ENCODE peak calls at places on chromosome 22, in six cellular contexts. One of them, this sample, is unnamed.

GRCh38 chr22:46827781-46828180 is 65.3 kb downstream of the TBC1D22A start:
- DNase-seq in ovary: no peak
- DNase-seq in CD8-positive, alpha-beta memory T cell: no peak
- DNase-seq in adrenal gland: no peak
- DNase-seq in tibial nerve: no peak
- DNase-seq in NT2/D1: no peak
- DNase-seq in this sample: no peak

GRCh38 chr22:46050916-46051614 is 74.1 kb upstream of the WNT7B start:
- DNase-seq in ovary: peak; percentile 30
- DNase-seq in CD8-positive, alpha-beta memory T cell: no peak
- DNase-seq in adrenal gland: no peak
- DNase-seq in tibial nerve: no peak
- DNase-seq in NT2/D1: no peak
- DNase-seq in this sample: no peak

GRCh38 chr22:25563757-25564319 is 637 bp upstream of the GRK3 start:
- DNase-seq in ovary: no peak
- DNase-seq in CD8-positive, alpha-beta memory T cell: no peak
- DNase-seq in adrenal gland: peak; percentile 44
- DNase-seq in tibial nerve: peak; percentile 34
- DNase-seq in NT2/D1: no peak
- DNase-seq in this sample: no peak

GRCh38 chr22:44449683-44450425 is 48.2 kb downstream of the RTL6 start:
- DNase-seq in ovary: no peak
- DNase-seq in CD8-positive, alpha-beta memory T cell: no peak
- DNase-seq in adrenal gland: no peak
- DNase-seq in tibial nerve: no peak
- DNase-seq in NT2/D1: no peak
- DNase-seq in this sample: no peak

GRCh38 chr22:31814942-31815341 is 61.1 kb downstream of the DEPDC5 start:
- DNase-seq in ovary: no peak
- DNase-seq in CD8-positive, alpha-beta memory T cell: no peak
- DNase-seq in adrenal gland: no peak
- DNase-seq in tibial nerve: no peak
- DNase-seq in NT2/D1: no peak
- DNase-seq in this sample: no peak

GRCh38 chr22:47060718-47061117 is 298.3 kb downstream of the TBC1D22A start:
- DNase-seq in ovary: no peak
- DNase-seq in CD8-positive, alpha-beta memory T cell: no peak
- DNase-seq in adrenal gland: no peak
- DNase-seq in tibial nerve: no peak
- DNase-seq in NT2/D1: no peak
- DNase-seq in this sample: no peak

GRCh38 chr22:31742682-31743081 is 7.2 kb downstream of the PRR14L start:
- DNase-seq in ovary: no peak
- DNase-seq in CD8-positive, alpha-beta memory T cell: no peak
- DNase-seq in adrenal gland: no peak
- DNase-seq in tibial nerve: no peak
- DNase-seq in NT2/D1: no peak
- DNase-seq in this sample: no peak

GRCh38 chr22:18987765-18988164 is 51.7 kb upstream of the PRODH start:
- DNase-seq in ovary: no peak
- DNase-seq in CD8-positive, alpha-beta memory T cell: no peak
- DNase-seq in adrenal gland: no peak
- DNase-seq in tibial nerve: no peak
- DNase-seq in NT2/D1: no peak
- DNase-seq in this sample: no peak

GRCh38 chr22:30605449-30606110 is 1.4 kb upstream of the TCN2 start:
- DNase-seq in ovary: no peak
- DNase-seq in CD8-positive, alpha-beta memory T cell: peak; percentile 15
- DNase-seq in adrenal gland: peak; percentile 70
- DNase-seq in tibial nerve: peak; percentile 54
- DNase-seq in NT2/D1: no peak
- DNase-seq in this sample: no peak

GRCh38 chr22:46192210-46192993 is 42.1 kb downstream of the PPARA start:
- DNase-seq in ovary: no peak
- DNase-seq in CD8-positive, alpha-beta memory T cell: no peak
- DNase-seq in adrenal gland: no peak
- DNase-seq in tibial nerve: no peak
- DNase-seq in NT2/D1: no peak
- DNase-seq in this sample: no peak

GRCh38 chr22:37887610-37888378 is 18.3 kb upstream of the MICALL1 start:
- DNase-seq in ovary: peak; percentile 53
- DNase-seq in CD8-positive, alpha-beta memory T cell: no peak
- DNase-seq in adrenal gland: peak; percentile 43
- DNase-seq in tibial nerve: peak; percentile 21
- DNase-seq in NT2/D1: peak; percentile 57
- DNase-seq in this sample: peak; percentile 95
- H3K36me3 ChIP-seq in ovary: no peaks in the 10 kb centered on the region
- H3K36me3 ChIP-seq in CD8-positive, alpha-beta memory T cell: peaks cover 20% of the 10 kb centered on the region
- H3K36me3 ChIP-seq in adrenal gland: peaks cover 43% of the 10 kb centered on the region
- H3K36me3 ChIP-seq in tibial nerve: peaks cover 67% of the 10 kb centered on the region
- H3K36me3 ChIP-seq in NT2/D1: peaks cover 68% of the 10 kb centered on the region
- H3K36me3 ChIP-seq in this sample: peaks cover 70% of the 10 kb centered on the region

GRCh38 chr22:50443202-50443601 is 31.6 kb downstream of the SBF1 start:
- DNase-seq in ovary: peak; percentile 26
- DNase-seq in CD8-positive, alpha-beta memory T cell: no peak
- DNase-seq in adrenal gland: no peak
- DNase-seq in tibial nerve: no peak
- DNase-seq in NT2/D1: no peak
- DNase-seq in this sample: no peak

GRCh38 chr22:50438305-50439275 is 36.2 kb downstream of the SBF1 start:
- DNase-seq in ovary: peak; percentile 25
- DNase-seq in CD8-positive, alpha-beta memory T cell: no peak
- DNase-seq in adrenal gland: no peak
- DNase-seq in tibial nerve: no peak
- DNase-seq in NT2/D1: no peak
- DNase-seq in this sample: no peak

GRCh38 chr22:50441428-50441993 is 33.3 kb downstream of the SBF1 start:
- DNase-seq in ovary: peak; percentile 26
- DNase-seq in CD8-positive, alpha-beta memory T cell: no peak
- DNase-seq in adrenal gland: no peak
- DNase-seq in tibial nerve: no peak
- DNase-seq in NT2/D1: no peak
- DNase-seq in this sample: no peak

GRCh38 chr22:50439314-50440250 is 35.3 kb downstream of the SBF1 start:
- DNase-seq in ovary: peak; percentile 32
- DNase-seq in CD8-positive, alpha-beta memory T cell: no peak
- DNase-seq in adrenal gland: peak; percentile 58
- DNase-seq in tibial nerve: no peak
- DNase-seq in NT2/D1: no peak
- DNase-seq in this sample: no peak

GRCh38 chr22:50440544-50441249 is 34.1 kb downstream of the SBF1 start:
- DNase-seq in ovary: peak; percentile 29
- DNase-seq in CD8-positive, alpha-beta memory T cell: no peak
- DNase-seq in adrenal gland: no peak
- DNase-seq in tibial nerve: no peak
- DNase-seq in NT2/D1: no peak
- DNase-seq in this sample: no peak
- H3K36me3 ChIP-seq in ovary: no peaks in the 10 kb centered on the region
- H3K36me3 ChIP-seq in CD8-positive, alpha-beta memory T cell: peaks cover 5% of the 10 kb centered on the region
- H3K36me3 ChIP-seq in adrenal gland: peaks cover 72% of the 10 kb centered on the region
- H3K36me3 ChIP-seq in tibial nerve: peaks cover 92% of the 10 kb centered on the region
- H3K36me3 ChIP-seq in NT2/D1: peaks cover 81% of the 10 kb centered on the region
- H3K36me3 ChIP-seq in this sample: peaks cover 76% of the 10 kb centered on the region

GRCh38 chr22:23225724-23226496 is 45.6 kb downstream of the BCR start:
- DNase-seq in ovary: no peak
- DNase-seq in CD8-positive, alpha-beta memory T cell: peak; percentile 35
- DNase-seq in adrenal gland: no peak
- DNase-seq in tibial nerve: no peak
- DNase-seq in NT2/D1: no peak
- DNase-seq in this sample: peak; percentile 66

GRCh38 chr22:23226497-23226850 is 46.2 kb downstream of the BCR start:
- DNase-seq in ovary: no peak
- DNase-seq in CD8-positive, alpha-beta memory T cell: no peak
- DNase-seq in adrenal gland: no peak
- DNase-seq in tibial nerve: no peak
- DNase-seq in NT2/D1: no peak
- DNase-seq in this sample: no peak

GRCh38 chr22:23228503-23228902 is 48.2 kb downstream of the BCR start:
- DNase-seq in ovary: no peak
- DNase-seq in CD8-positive, alpha-beta memory T cell: no peak
- DNase-seq in adrenal gland: no peak
- DNase-seq in tibial nerve: no peak
- DNase-seq in NT2/D1: no peak
- DNase-seq in this sample: no peak

GRCh38 chr22:23225337-23225723 is 45.0 kb downstream of the BCR start:
- DNase-seq in ovary: no peak
- DNase-seq in CD8-positive, alpha-beta memory T cell: no peak
- DNase-seq in adrenal gland: no peak
- DNase-seq in tibial nerve: no peak
- DNase-seq in NT2/D1: no peak
- DNase-seq in this sample: no peak

DNA sequence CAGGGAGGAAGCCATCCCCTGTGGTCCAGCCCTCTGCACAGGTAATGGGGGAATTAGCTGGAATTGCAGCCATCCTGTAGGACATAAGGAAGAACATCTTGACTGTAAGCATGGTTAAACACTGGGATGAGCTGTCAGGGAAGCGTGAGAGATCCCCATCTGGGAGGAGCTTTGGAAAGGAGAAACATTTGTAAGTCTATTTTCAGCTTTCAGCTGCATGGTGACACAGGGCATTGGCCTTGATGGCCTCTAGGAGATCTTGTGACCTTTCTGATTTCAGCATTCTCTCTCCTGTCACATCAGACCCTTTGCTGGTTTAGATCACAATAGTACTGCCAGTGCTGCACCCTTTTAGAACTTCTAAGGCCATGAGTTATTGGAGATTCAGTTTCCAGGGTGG is 47.1 kb downstream of the BCR start:
- DNase-seq in ovary: no peak
- DNase-seq in CD8-positive, alpha-beta memory T cell: no peak
- DNase-seq in adrenal gland: no peak
- DNase-seq in tibial nerve: no peak
- DNase-seq in NT2/D1: no peak
- DNase-seq in this sample: no peak
- H3K36me3 ChIP-seq in ovary: no peaks in the 10 kb centered on the region
- H3K36me3 ChIP-seq in CD8-positive, alpha-beta memory T cell: no peaks in the 10 kb centered on the region
- H3K36me3 ChIP-seq in adrenal gland: no peaks in the 10 kb centered on the region
- H3K36me3 ChIP-seq in tibial nerve: peaks cover 5% of the 10 kb centered on the region
- H3K36me3 ChIP-seq in NT2/D1: peaks cover 6% of the 10 kb centered on the region
- H3K36me3 ChIP-seq in this sample: peaks cover 5% of the 10 kb centered on the region

GRCh38 chr22:29299136-29299900 is 7.1 kb upstream of the GAS2L1 start:
- DNase-seq in ovary: peak; percentile 21
- DNase-seq in CD8-positive, alpha-beta memory T cell: no peak
- DNase-seq in adrenal gland: no peak
- DNase-seq in tibial nerve: no peak
- DNase-seq in NT2/D1: no peak
- DNase-seq in this sample: no peak
- H3K36me3 ChIP-seq in ovary: no peaks in the 10 kb centered on the region
- H3K36me3 ChIP-seq in CD8-positive, alpha-beta memory T cell: peaks cover 52% of the 10 kb centered on the region
- H3K36me3 ChIP-seq in adrenal gland: peaks cover 69% of the 10 kb centered on the region
- H3K36me3 ChIP-seq in tibial nerve: peaks cover 76% of the 10 kb centered on the region
- H3K36me3 ChIP-seq in NT2/D1: peaks cover 60% of the 10 kb centered on the region
- H3K36me3 ChIP-seq in this sample: peaks cover 75% of the 10 kb centered on the region

DNA sequence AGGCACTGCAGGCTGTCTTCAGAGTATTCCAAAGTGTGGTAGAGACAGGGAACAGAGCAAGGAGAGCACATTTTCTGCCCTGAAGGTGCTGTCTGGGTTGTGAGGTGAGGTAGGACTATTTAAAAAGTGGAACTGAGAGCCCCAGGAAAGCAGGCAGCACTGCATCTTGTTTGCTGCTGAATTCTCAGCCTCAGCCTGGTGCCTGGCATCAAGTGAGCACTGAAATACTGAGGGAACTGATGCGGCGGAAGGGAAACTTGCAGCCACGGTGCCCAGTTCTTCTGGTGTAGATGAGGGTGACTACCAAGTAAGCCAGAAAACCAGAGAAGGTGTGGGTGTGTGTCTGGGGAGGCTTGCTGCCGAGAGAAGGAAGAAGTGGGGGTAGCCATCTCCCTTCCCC is 59.5 kb downstream of the TNRC6B start:
- DNase-seq in ovary: no peak
- DNase-seq in CD8-positive, alpha-beta memory T cell: no peak
- DNase-seq in adrenal gland: no peak
- DNase-seq in tibial nerve: no peak
- DNase-seq in NT2/D1: no peak
- DNase-seq in this sample: no peak
- H3K36me3 ChIP-seq in ovary: no peaks in the 10 kb centered on the region
- H3K36me3 ChIP-seq in CD8-positive, alpha-beta memory T cell: peaks cover 4% of the 10 kb centered on the region
- H3K36me3 ChIP-seq in adrenal gland: no peaks in the 10 kb centered on the region
- H3K36me3 ChIP-seq in tibial nerve: peaks cover 17% of the 10 kb centered on the region
- H3K36me3 ChIP-seq in NT2/D1: peaks cover 9% of the 10 kb centered on the region
- H3K36me3 ChIP-seq in this sample: peaks cover 17% of the 10 kb centered on the region

GRCh38 chr22:29352778-29353177 is 35.6 kb downstream of the AP1B1 start:
- DNase-seq in ovary: no peak
- DNase-seq in CD8-positive, alpha-beta memory T cell: no peak
- DNase-seq in adrenal gland: no peak
- DNase-seq in tibial nerve: no peak
- DNase-seq in NT2/D1: no peak
- DNase-seq in this sample: no peak
- H3K36me3 ChIP-seq in ovary: no peaks in the 10 kb centered on the region
- H3K36me3 ChIP-seq in CD8-positive, alpha-beta memory T cell: peaks cover 51% of the 10 kb centered on the region
- H3K36me3 ChIP-seq in adrenal gland: peaks cover 98% of the 10 kb centered on the region
- H3K36me3 ChIP-seq in tibial nerve: peaks cover 100% of the 10 kb centered on the region
- H3K36me3 ChIP-seq in NT2/D1: peaks cover 87% of the 10 kb centered on the region
- H3K36me3 ChIP-seq in this sample: peaks cover 71% of the 10 kb centered on the region

DNA sequence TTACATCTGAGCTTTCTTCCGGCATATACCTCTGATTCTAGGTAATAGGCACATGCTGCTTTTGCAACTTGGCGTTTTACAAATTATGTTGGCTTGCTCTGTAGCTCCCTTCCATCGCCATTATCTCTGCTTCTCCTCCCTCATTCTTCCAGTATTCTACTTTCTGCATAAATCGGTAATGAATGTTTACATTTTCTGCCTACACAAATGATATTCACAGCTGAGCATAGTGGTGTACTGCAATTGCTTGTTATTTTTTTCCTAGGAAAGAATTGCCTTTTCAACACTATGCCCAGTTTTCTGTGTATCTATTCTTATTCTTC is 18.9 kb downstream of the MED15 start:
- DNase-seq in ovary: no peak
- DNase-seq in CD8-positive, alpha-beta memory T cell: no peak
- DNase-seq in adrenal gland: no peak
- DNase-seq in tibial nerve: no peak
- DNase-seq in NT2/D1: no peak
- DNase-seq in this sample: no peak
- H3K36me3 ChIP-seq in ovary: no peaks in the 10 kb centered on the region
- H3K36me3 ChIP-seq in CD8-positive, alpha-beta memory T cell: peaks cover 24% of the 10 kb centered on the region
- H3K36me3 ChIP-seq in adrenal gland: peaks cover 7% of the 10 kb centered on the region
- H3K36me3 ChIP-seq in tibial nerve: peaks cover 18% of the 10 kb centered on the region
- H3K36me3 ChIP-seq in NT2/D1: peaks cover 37% of the 10 kb centered on the region
- H3K36me3 ChIP-seq in this sample: peaks cover 57% of the 10 kb centered on the region

DNA sequence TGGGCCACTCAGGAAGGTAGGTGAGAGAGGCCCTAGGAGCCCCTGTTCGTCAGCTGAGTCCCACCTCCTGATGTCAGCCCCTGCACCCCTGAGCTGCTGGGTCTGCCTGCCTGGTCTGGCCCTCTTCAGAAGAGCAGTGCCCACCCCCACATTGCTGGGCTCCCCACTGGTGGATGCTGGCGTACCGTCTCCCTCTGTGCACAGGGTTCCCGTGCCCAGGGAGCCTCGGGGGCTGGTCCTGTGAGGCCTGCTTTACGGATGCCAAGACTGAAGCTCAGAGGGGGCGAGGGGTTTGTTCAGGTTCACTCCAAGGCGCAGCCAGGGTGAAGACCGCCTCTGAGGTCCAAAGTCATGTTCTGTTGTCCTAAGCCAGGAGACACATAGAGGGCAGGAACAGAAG is 44.7 kb upstream of the GCAT start:
- DNase-seq in ovary: no peak
- DNase-seq in CD8-positive, alpha-beta memory T cell: no peak
- DNase-seq in adrenal gland: no peak
- DNase-seq in tibial nerve: no peak
- DNase-seq in NT2/D1: no peak
- DNase-seq in this sample: no peak
- H3K36me3 ChIP-seq in ovary: no peaks in the 10 kb centered on the region
- H3K36me3 ChIP-seq in CD8-positive, alpha-beta memory T cell: peaks cover 4% of the 10 kb centered on the region
- H3K36me3 ChIP-seq in adrenal gland: peaks cover 62% of the 10 kb centered on the region
- H3K36me3 ChIP-seq in tibial nerve: peaks cover 99% of the 10 kb centered on the region
- H3K36me3 ChIP-seq in NT2/D1: peaks cover 51% of the 10 kb centered on the region
- H3K36me3 ChIP-seq in this sample: peaks cover 89% of the 10 kb centered on the region

GRCh38 chr22:49783926-49784629 is 43.6 kb downstream of the BRD1 start:
- DNase-seq in ovary: peak; percentile 13
- DNase-seq in CD8-positive, alpha-beta memory T cell: no peak
- DNase-seq in adrenal gland: no peak
- DNase-seq in tibial nerve: no peak
- DNase-seq in NT2/D1: no peak
- DNase-seq in this sample: no peak
- H3K36me3 ChIP-seq in ovary: no peaks in the 10 kb centered on the region
- H3K36me3 ChIP-seq in CD8-positive, alpha-beta memory T cell: peaks cover 16% of the 10 kb centered on the region
- H3K36me3 ChIP-seq in adrenal gland: peaks cover 37% of the 10 kb centered on the region
- H3K36me3 ChIP-seq in tibial nerve: peaks cover 79% of the 10 kb centered on the region
- H3K36me3 ChIP-seq in NT2/D1: peaks cover 80% of the 10 kb centered on the region
- H3K36me3 ChIP-seq in this sample: peaks cover 62% of the 10 kb centered on the region

This sample was measured in SJSA1.